ENCODE peak calls at places on chromosomes 4 and X, in six cellular contexts. I is heart right ventricle, B is HCT116, C is H9, O is HFFc6, X is AG09309. E is an unnamed sample.
A peak's percentile ranks its signal among the peaks of the same experiment; 100 is the strongest.

GRCh38 chr4:168432419-168433146 is 47.7 kb downstream of the DDX60L start:
- DNase-seq in C (no peak), O (no peak), I (no peak), X (no peak), B (no peak), E (no peak)

GRCh38 chr4:91448668-91449330 is 855.0 kb upstream of the GRID2 start:
- DNase-seq in I (no peak), B (peak; percentile 13), O (peak; percentile 0), C (no peak), X (no peak), E (peak; percentile 75)

GRCh38 chr4:65747386-65747785 is 77.1 kb upstream of the EPHA5 start:
- DNase-seq in X (no peak), C (no peak), O (no peak), I (no peak), B (no peak), E (peak; percentile 58)

GRCh38 chrX:41779058-41779564 is 55.1 kb downstream of the GPR82 start:
- DNase-seq in I (no peak), X (no peak), O (peak; percentile 65), C (no peak), B (peak; percentile 47), E (peak; percentile 71)

GRCh38 chr4:143294310-143294709 is 42.4 kb upstream of the GAB1 start:
- DNase-seq in I (peak; percentile 86), B (no peak), O (no peak), X (no peak), C (no peak), E (peak; percentile 52)

GRCh38 chr4:20248155-20248558 is 3.5 kb upstream of the SLIT2 start:
- DNase-seq in C (no peak), O (peak; percentile 89), X (peak; percentile 81), B (peak; percentile 29), I (no peak), E (peak; percentile 45)

GRCh38 chr4:138841341-138841740 is 174.2 kb upstream of the NOCT start:
- DNase-seq in I (no peak), X (no peak), B (no peak), O (no peak), C (no peak), E (no peak)

GRCh38 chrX:84133023-84133422 is 55.0 kb downstream of the RPS6KA6 start:
- DNase-seq in I (no peak), C (no peak), B (no peak), O (no peak), X (no peak), E (peak; percentile 18)

GRCh38 chr4:155900402-155900801 is 3.1 kb upstream of the TDO2 start:
- DNase-seq in O (peak; percentile 7), C (no peak), B (no peak), X (peak; percentile 40), I (peak; percentile 4), E (peak; percentile 87)

GRCh38 chr4:147981305-147981704 is 249.4 kb downstream of the ARHGAP10 start:
- DNase-seq in I (no peak), B (no peak), X (peak; percentile 10), O (peak; percentile 70), C (no peak), E (peak; percentile 71)

GRCh38 chr4:155564086-155564485 is 102.6 kb upstream of the GUCY1A1 start:
- DNase-seq in X (no peak), I (no peak), B (no peak), O (no peak), C (no peak), E (no peak)

GRCh38 chr4:10371869-10372471 is 85.3 kb downstream of the ZNF518B start:
- DNase-seq in O (peak; percentile 77), B (no peak), C (peak; percentile 63), I (no peak), X (peak; percentile 33), E (no peak)

GRCh38 chr4:149708513-149709175 is 107.0 kb downstream of the IQCM start:
- DNase-seq in X (peak; percentile 11), I (no peak), B (peak; percentile 57), C (no peak), O (peak; percentile 60), E (peak; percentile 61)

GRCh38 chr4:180059216-180059881 is 2183.9 kb upstream of the TENM3 start:
- DNase-seq in X (no peak), O (no peak), I (no peak), B (no peak), C (peak; percentile 47), E (peak; percentile 1)

GRCh38 chrX:136555694-136556093 is 23.7 kb downstream of the VGLL1 start:
- DNase-seq in B (no peak), O (no peak), I (no peak), C (no peak), X (no peak), E (no peak)

GRCh38 chrX:119693996-119694451 is 1.1 kb upstream of the SEPTIN6 start:
- DNase-seq in X (no peak), C (peak; percentile 52), O (no peak), B (no peak), I (no peak), E (no peak)

GRCh38 chr4:29002151-29002550 is 1718.0 kb upstream of the PCDH7 start:
- DNase-seq in X (no peak), O (no peak), B (no peak), C (peak; percentile 28), I (no peak), E (no peak)

GRCh38 chr4:78638324-78639172 is 87.0 kb downstream of the ANXA3 start:
- DNase-seq in O (no peak), C (no peak), B (no peak), I (no peak), X (no peak), E (no peak)

GRCh38 chr4:52069566-52069965 is 18.5 kb downstream of the SPATA18 start:
- DNase-seq in I (no peak), C (no peak), O (no peak), X (no peak), B (no peak), E (no peak)

GRCh38 chr4:175277816-175278215 is 359.7 kb downstream of the ADAM29 start:
- DNase-seq in X (no peak), B (no peak), O (no peak), C (peak; percentile 39), I (no peak), E (no peak)

GRCh38 chr4:6179362-6179761 is 21.0 kb downstream of the JAKMIP1 start:
- DNase-seq in C (no peak), B (no peak), O (no peak), X (no peak), I (no peak), E (no peak)

GRCh38 chr4:33592701-33593100 is 2651.6 kb downstream of the ARAP2 start:
- DNase-seq in X (no peak), O (no peak), I (no peak), B (peak; percentile 16), C (no peak), E (no peak)

DNA sequence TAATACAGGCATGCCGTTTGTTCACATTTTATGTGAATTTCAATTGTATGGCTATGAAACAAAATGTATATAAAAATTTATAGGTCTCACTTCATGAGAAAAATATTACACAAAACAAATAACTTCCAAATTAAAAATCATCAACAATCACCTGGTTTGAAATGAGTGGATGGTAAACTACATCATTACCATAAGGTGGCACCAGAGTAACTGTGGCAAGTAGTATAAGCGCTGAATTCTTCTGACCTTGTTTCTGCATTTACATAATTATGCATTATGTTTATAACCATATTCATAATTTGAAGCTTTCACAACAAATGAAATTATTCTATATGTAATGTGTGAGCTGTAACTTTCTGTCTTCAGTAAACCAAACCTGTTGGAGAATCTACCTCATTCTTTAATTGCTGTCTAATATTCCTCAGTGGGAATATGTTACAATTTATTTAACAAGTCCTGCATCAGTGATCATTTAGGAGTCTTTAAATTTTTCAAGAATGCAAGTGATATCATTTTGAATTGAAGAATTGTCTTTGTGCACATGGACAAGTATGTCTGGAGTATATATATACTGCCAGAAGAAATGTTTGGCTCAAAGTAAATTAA is 55.2 kb downstream of the MMRN1 start:
- DNase-seq in B (no peak), O (no peak), I (no peak), X (no peak), C (no peak), E (no peak)
- TF ChIP-seq CTCF in B (peak; percentile 50), O (peak; percentile 19), I (peak; percentile 35), X (no peak), C (peak; percentile 62), E (no peak)

DNA sequence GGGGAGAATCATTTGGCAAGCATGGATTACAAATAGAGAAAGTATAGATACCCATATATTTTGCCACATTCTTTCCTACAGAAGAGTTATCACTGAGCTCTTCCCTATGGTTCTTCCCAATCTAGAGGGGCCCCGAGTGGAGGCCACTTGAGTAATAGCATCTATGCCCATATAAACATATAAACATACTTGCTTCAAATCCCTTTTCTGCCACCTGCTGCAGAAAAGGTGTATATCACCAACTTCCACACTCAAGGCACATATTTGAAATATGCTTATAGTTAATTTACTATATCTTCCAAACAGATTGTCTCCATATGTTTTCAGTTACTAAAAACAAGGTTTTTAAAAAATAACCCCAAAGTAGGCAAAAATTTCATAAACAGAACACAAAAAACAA is 642.8 kb upstream of the DIPK2B start:
- DNase-seq in I (no peak), O (no peak), X (no peak), B (no peak), C (no peak), E (no peak)
- TF ChIP-seq CTCF in I (peak; percentile 32), O (no peak), X (peak; percentile 9), B (no peak), C (no peak), E (no peak)

GRCh38 chrX:12972867-12973560 is 1.9 kb upstream of the TMSB4X start:
- DNase-seq in B (no peak), I (no peak), C (no peak), X (no peak), O (no peak), E (no peak)

GRCh38 chrX:12971282-12972003 is 3.5 kb upstream of the TMSB4X start:
- DNase-seq in B (no peak), O (no peak), I (peak; percentile 43), C (no peak), X (no peak), E (no peak)

GRCh38 chrX:12972239-12972638 is 2.7 kb upstream of the TMSB4X start:
- DNase-seq in O (no peak), X (no peak), I (no peak), C (no peak), B (no peak), E (no peak)

GRCh38 chrX:12967711-12968465 is 7.0 kb upstream of the TMSB4X start:
- DNase-seq in C (no peak), B (no peak), X (no peak), I (no peak), O (no peak), E (no peak)

GRCh38 chrX:12970691-12971202 is 4.2 kb upstream of the TMSB4X start:
- DNase-seq in X (no peak), C (peak; percentile 65), B (no peak), I (peak; percentile 42), O (no peak), E (peak; percentile 59)
- TF ChIP-seq CTCF in X (peak; percentile 61), C (peak; percentile 60), B (peak; percentile 15), I (peak; percentile 64), O (no peak), E (peak; percentile 30)

DNA sequence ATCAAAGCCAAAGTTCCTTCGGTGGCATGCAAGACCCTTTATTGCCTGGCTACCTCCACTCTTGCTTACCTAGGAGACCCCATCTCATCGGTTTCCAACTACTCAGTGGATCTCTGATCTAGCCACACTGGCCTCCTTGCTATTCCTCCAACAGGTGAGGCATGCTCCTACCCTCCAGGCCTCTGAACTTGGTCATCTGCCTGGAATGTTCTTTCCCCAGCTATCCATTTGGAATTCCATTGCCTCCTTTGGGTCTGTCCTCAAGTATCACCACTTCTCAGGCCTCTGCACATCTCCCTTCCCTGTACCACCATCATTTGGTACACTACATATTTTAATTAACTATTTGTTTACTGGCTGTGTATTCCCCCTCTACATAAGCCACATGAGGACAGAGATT is 11.2 kb downstream of the LGI2 start:
- DNase-seq in C (no peak), X (no peak), I (no peak), B (no peak), O (no peak), E (no peak)
- TF ChIP-seq CTCF in C (no peak), X (no peak), I (no peak), B (no peak), O (no peak), E (no peak)

E was measured in astrocyte.